ENCODE peak calls at places on chromosomes 16 and 17, in four cellular contexts. X is GDM1; M is stimulated activated naive CD8-positive, alpha-beta T cell treated with anti-CD3 and anti-CD28 coated beads, Interleukin-15, Interleukin-2, amounts not matched to agents 100 U/mL and 50 U/mL, for 24 hours; P is activated T-cell treated with anti-CD3 and anti-CD28 coated beads for 1 hour. L is an unnamed sample.
A peak's percentile ranks its signal among the peaks of the same experiment; 100 is the strongest.

GRCh38 chr17:82551779-82552457 is 32.4 kb downstream of the FOXK2 start:
- DNase-seq in X (peak; percentile 54), M (peak; percentile 80), P (peak; percentile 63), L (peak; percentile 85)

GRCh38 chr17:56896217-56896967 is 17.5 kb downstream of the TRIM25 start:
- DNase-seq in X (no peak), M (no peak), P (no peak), L (no peak)

GRCh38 chr16:74462361-74462760 is 41.1 kb upstream of the CLEC18B start:
- DNase-seq in X (no peak), M (no peak), P (no peak), L (no peak)

GRCh38 chr17:37527249-37527851 is 37.7 kb downstream of the DUSP14 start:
- DNase-seq in X (no peak), M (no peak), P (no peak), L (peak; percentile 56)

GRCh38 chr17:18143044-18143936 is 34.7 kb downstream of the MYO15A start:
- DNase-seq in X (peak; percentile 11), M (no peak), P (no peak), L (peak; percentile 47)

GRCh38 chr17:17088104-17088485 is 45.8 kb downstream of the MPRIP start:
- DNase-seq in X (no peak), M (no peak), P (no peak), L (no peak)

GRCh38 chr16:78641463-78641862 is 542.0 kb downstream of the WWOX start:
- DNase-seq in X (no peak), M (no peak), P (no peak), L (no peak)

GRCh38 chr16:56625140-56625942 is at the start of gene MT1E:
- DNase-seq in X (no peak), M (peak; percentile 50), P (no peak), L (peak; percentile 93)

GRCh38 chr17:43667506-43668438 is 6.0 kb upstream of the MEOX1 start:
- DNase-seq in X (no peak), M (no peak), P (no peak), L (no peak)

GRCh38 chr17:41710472-41711090 is 1.6 kb upstream of the GAST start:
- DNase-seq in X (no peak), M (no peak), P (no peak), L (peak; percentile 38)

GRCh38 chr16:65600629-65601028 is 478.8 kb upstream of the CDH11 start:
- DNase-seq in X (no peak), M (no peak), P (no peak), L (no peak)

GRCh38 chr16:81275795-81276194 is 37.3 kb downstream of the BCO1 start:
- DNase-seq in X (no peak), M (no peak), P (no peak), L (no peak)

GRCh38 chr16:85465328-85466307 is 147.5 kb upstream of the GSE1 start:
- DNase-seq in X (no peak), M (no peak), P (no peak), L (no peak)

GRCh38 chr16:77833906-77834599 is 45.7 kb downstream of the VAT1L start:
- DNase-seq in X (no peak), M (no peak), P (no peak), L (peak; percentile 0)

GRCh38 chr17:79843475-79843916 is 4.3 kb upstream of the CBX4 start:
- DNase-seq in X (no peak), M (peak; percentile 24), P (no peak), L (no peak)

GRCh38 chr16:11439790-11440656 is 94.8 kb downstream of the RMI2 start:
- DNase-seq in X (no peak), M (no peak), P (no peak), L (no peak)

GRCh38 chr17:20154601-20155000 is 145.4 kb downstream of the SPECC1 start:
- DNase-seq in X (no peak), M (no peak), P (no peak), L (no peak)

GRCh38 chr17:82143333-82143732 is 45.3 kb upstream of the FASN start:
- DNase-seq in X (no peak), M (no peak), P (no peak), L (no peak)

GRCh38 chr16:65044861-65045260 is 77.0 kb downstream of the CDH11 start:
- DNase-seq in X (no peak), M (no peak), P (no peak), L (no peak)

GRCh38 chr17:67779098-67779672 is 46.1 kb upstream of the BPTF start:
- DNase-seq in X (no peak), M (peak; percentile 48), P (peak; percentile 17), L (peak; percentile 81)

GRCh38 chr17:2395258-2396170 is 5.3 kb downstream of the MNT start:
- DNase-seq in X (no peak), M (no peak), P (no peak), L (no peak)

GRCh38 chr16:71565812-71566700 is 10.8 kb downstream of the TAT start:
- DNase-seq in X (no peak), M (no peak), P (no peak), L (peak; percentile 18)

GRCh38 chr17:11094377-11094776 is 146.6 kb upstream of the SHISA6 start:
- DNase-seq in X (no peak), M (no peak), P (no peak), L (no peak)

GRCh38 chr17:66583112-66583748 is 251.7 kb upstream of the CACNG5 start:
- DNase-seq in X (no peak), M (no peak), P (no peak), L (no peak)

GRCh38 chr16:3637371-3637923 is 17.0 kb upstream of the DNASE1 start:
- DNase-seq in X (peak; percentile 64), M (peak; percentile 22), P (peak; percentile 10), L (peak; percentile 85)

GRCh38 chr16:4888428-4889135 is 41.3 kb downstream of the UBN1 start:
- DNase-seq in X (no peak), M (no peak), P (no peak), L (no peak)

GRCh38 chr17:17535957-17536356 is 39.8 kb upstream of the RASD1 start:
- DNase-seq in X (no peak), M (no peak), P (no peak), L (no peak)

GRCh38 chr16:50402298-50402895 is 33.6 kb upstream of the BRD7 start:
- DNase-seq in X (no peak), M (no peak), P (no peak), L (no peak)

GRCh38 chr17:76524598-76525512 is 12.7 kb downstream of the CYGB start:
- DNase-seq in X (no peak), M (no peak), P (no peak), L (no peak)

L was measured in KBM-7.